ENCODE peak calls at places on chromosomes 7 and 10, in four cellular contexts. P is A673, M is left ventricle myocardium inferior, Q is endothelial cell. O is an unnamed sample.

GRCh38 chr10:131905279-131905595 is 4.4 kb downstream of the PPP2R2D start:
- DNase-seq in Q (no peak), P (no peak), M (no peak), O (no peak)

GRCh38 chr10:45001382-45002148 is 842 bp downstream of the ZNF22 start:
- DNase-seq in M (peak; percentile 78), Q (peak; percentile 57), P (peak; percentile 74), O (no peak)

GRCh38 chr10:25934673-25935139 is 677 bp downstream of the MYO3A start:
- DNase-seq in Q (peak; percentile 69), M (no peak), P (peak; percentile 40), O (no peak)

GRCh38 chr7:156423876-156424275 is 216.7 kb upstream of the RNF32 start:
- DNase-seq in M (no peak), P (no peak), Q (no peak), O (no peak)

GRCh38 chr7:118288098-118288497 is 63.6 kb downstream of the ANKRD7 start:
- DNase-seq in P (peak; percentile 22), Q (no peak), M (no peak), O (no peak)

GRCh38 chr7:150378115-150378852 is 846 bp upstream of the ZNF775 start:
- DNase-seq in M (peak; percentile 55), Q (peak; percentile 77), P (peak; percentile 73), O (no peak)

GRCh38 chr10:122730238-122730637 is 30.6 kb upstream of the C10orf120 start:
- DNase-seq in M (no peak), Q (no peak), P (no peak), O (no peak)

GRCh38 chr7:142873281-142873784 is 12.2 kb downstream of the TRPV6 start:
- DNase-seq in M (no peak), P (peak; percentile 48), Q (peak; percentile 43), O (no peak)

GRCh38 chr10:122163182-122164027 is 107.7 kb upstream of the BTBD16 start:
- DNase-seq in M (no peak), Q (peak; percentile 69), P (peak; percentile 17), O (no peak)

GRCh38 chr7:81285142-81285871 is 366.5 kb upstream of the SEMA3C start:
- DNase-seq in Q (no peak), M (no peak), P (no peak), O (no peak)

GRCh38 chr10:117373848-117374505 is 1.3 kb downstream of the PDZD8 start:
- DNase-seq in M (peak; percentile 53), P (peak; percentile 74), Q (peak; percentile 22), O (no peak)

GRCh38 chr10:103759100-103759781 is 96.1 kb downstream of the SH3PXD2A start:
- DNase-seq in P (peak; percentile 26), M (peak; percentile 60), Q (peak; percentile 44), O (no peak)

GRCh38 chr10:6385683-6386082 is 183.0 kb downstream of the PFKFB3 start:
- DNase-seq in M (no peak), P (no peak), Q (no peak), O (no peak)